ENCODE peak calls at places on chromosomes 13 and 19, in eight cellular contexts. I is left ventricle myocardium inferior, E is thoracic aorta, T is psoas muscle, K is PC-3, P is AG04450, N is uterus, F is breast epithelium. A is an unnamed sample. For H3K27me3, the result is how much of the 10 kb centered on the place peaks cover.

GRCh38 chr13:46668302-46668720 is 115.3 kb downstream of the LRCH1 start:
- DNase-seq in E (no peak), F (no peak), K (peak), I (peak), P (peak), N (peak), T (peak), A (no peak)

GRCh38 chr13:51659276-51660127 is 75.2 kb downstream of the WDFY2 start:
- DNase-seq in K (no peak), I (no peak), E (no peak), P (no peak), T (no peak), F (no peak), N (no peak), A (no peak)

GRCh38 chr19:3736106-3736724 is 25.3 kb downstream of the APBA3 start:
- DNase-seq in F (no peak), E (no peak), N (no peak), P (no peak), T (no peak), K (no peak), I (no peak), A (no peak)

GRCh38 chr19:32437096-32437495 is 31.5 kb downstream of the DPY19L3 start:
- DNase-seq in F (no peak), P (no peak), I (no peak), N (no peak), E (no peak), T (no peak), K (no peak), A (no peak)

GRCh38 chr13:35468195-35468594 is 8.3 kb downstream of the MAB21L1 start:
- DNase-seq in N (no peak), F (no peak), I (no peak), T (no peak), P (no peak), K (no peak), E (no peak), A (no peak)

GRCh38 chr13:94157705-94158218 is 321.7 kb downstream of the DCT start:
- DNase-seq in I (no peak), N (no peak), P (no peak), E (no peak), K (no peak), T (no peak), F (no peak), A (no peak)

GRCh38 chr13:104024416-104025170 is 958.4 kb upstream of the SLC10A2 start:
- DNase-seq in N (no peak), P (no peak), F (no peak), K (no peak), I (no peak), T (no peak), E (no peak), A (no peak)

GRCh38 chr13:100514788-100515409 is 73.7 kb downstream of the GGACT start:
- DNase-seq in T (peak), P (peak), K (peak), F (peak), N (peak), I (peak), E (no peak), A (peak)

GRCh38 chr13:91045351-91046034 is 302.0 kb upstream of the MIR17HG start:
- DNase-seq in E (no peak), I (no peak), F (no peak), K (peak), P (no peak), T (no peak), N (no peak), A (no peak)

GRCh38 chr13:23378009-23378632 is 55.4 kb downstream of the SACS start:
- DNase-seq in N (peak), P (peak), E (peak), F (no peak), T (no peak), K (peak), I (no peak), A (peak)

GRCh38 chr19:13060233-13060963 is 42.3 kb downstream of the LYL1 start:
- DNase-seq in E (no peak), K (no peak), P (no peak), T (no peak), I (peak), F (no peak), N (no peak), A (no peak)

GRCh38 chr13:68380041-68380973 is 1150.2 kb upstream of the PCDH9 start:
- DNase-seq in K (no peak), F (no peak), E (no peak), I (no peak), T (no peak), N (no peak), P (no peak), A (no peak)
- TF ChIP-seq CTCF in K (no peak), F (no peak), E (no peak), I (no peak), T (no peak), N (no peak), P (no peak), A (no peak)

DNA sequence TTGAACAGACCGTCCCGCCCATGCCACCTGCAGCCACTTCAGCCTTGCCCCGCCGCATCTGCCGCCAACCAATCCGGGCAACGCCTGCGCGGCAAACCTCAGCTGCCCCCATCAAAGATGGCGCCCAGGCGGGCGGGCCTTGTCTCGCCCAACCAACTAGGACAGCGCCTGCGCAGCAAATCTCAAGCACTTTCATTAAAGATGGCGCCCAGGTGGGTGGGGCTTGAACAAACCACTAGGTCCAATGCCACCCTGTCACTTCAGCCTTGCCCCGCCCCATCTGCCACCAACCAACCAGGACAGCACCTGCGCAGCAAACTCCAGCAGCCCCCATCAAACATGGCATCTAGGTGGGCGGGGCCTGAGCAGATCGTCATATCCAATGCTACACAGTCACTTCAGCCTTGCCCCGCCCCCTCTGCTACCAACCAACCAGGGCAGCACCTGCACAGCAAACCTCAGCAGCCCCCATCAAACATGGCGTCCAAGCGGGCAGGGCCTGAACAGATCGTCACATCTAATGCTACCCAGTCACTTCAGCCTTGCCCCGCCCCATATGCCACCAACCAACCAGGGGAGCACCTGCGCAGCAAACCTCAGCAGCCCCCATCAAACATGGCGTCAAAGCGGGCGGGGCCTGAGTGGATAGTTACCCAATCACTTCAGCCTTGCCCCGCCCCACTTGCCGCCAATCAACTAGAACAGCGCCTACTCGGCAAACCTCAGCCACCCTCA is 1.4 kb downstream of the PEG3 start:
- DNase-seq in I (peak), P (no peak), N (peak), F (peak), T (peak), K (peak), E (peak), A (no peak)
- H3K27me3 ChIP-seq in I (under half), P (under half), N (under half), F (under half), T (under half), K (under half), E (under half), A (under half)

GRCh38 chr19:48085077-48085476 is 25.5 kb downstream of the PLA2G4C start:
- DNase-seq in T (no peak), K (no peak), N (no peak), F (no peak), P (no peak), E (no peak), I (no peak), A (no peak)

GRCh38 chr19:48090281-48090802 is 20.3 kb downstream of the PLA2G4C start:
- DNase-seq in E (no peak), K (no peak), I (no peak), N (no peak), T (no peak), F (no peak), P (no peak), A (no peak)

GRCh38 chr19:48085904-48086864 is 24.4 kb downstream of the PLA2G4C start:
- DNase-seq in P (no peak), F (no peak), I (no peak), K (no peak), E (no peak), T (no peak), N (no peak), A (no peak)
- TF ChIP-seq CTCF in P (no peak), F (no peak), I (no peak), K (peak), E (no peak), T (no peak), N (no peak), A (no peak)

DNA sequence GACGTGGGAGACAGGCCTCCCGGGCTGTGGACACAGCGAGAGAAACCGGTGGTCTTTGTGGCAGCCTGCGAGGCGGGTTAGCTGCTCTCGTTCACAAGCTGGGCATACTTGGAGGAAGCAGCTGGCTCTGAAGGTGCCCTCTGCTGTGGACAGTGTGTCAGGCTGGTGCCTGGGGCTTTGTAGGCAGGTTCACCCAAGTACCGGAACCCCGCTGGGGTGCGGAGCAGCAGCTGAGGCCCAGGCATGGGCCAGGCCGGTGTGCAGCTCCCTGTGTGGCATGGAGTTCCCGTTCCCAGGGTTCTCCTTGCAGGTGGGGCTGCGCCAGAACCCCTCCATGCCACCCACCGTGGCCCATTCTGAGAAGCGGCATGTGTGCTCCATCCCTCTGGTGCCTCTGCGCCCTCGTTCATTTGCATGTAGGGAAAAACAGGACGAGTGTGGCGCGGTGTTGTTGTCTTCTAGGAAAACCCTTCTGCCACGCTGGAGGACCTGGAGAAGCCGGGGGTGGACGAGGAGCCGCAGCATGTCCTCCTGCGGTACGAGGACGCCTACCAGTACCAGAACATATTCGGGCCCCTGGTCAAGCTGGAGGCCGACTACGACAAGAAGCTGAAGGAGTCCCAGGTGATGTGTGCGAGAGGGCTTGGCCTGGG is 20.0 kb downstream of the UPF1 start:
- DNase-seq in E (no peak), N (no peak), F (no peak), K (no peak), P (no peak), I (no peak), T (no peak), A (no peak)
- H3K27me3 ChIP-seq in E (under half), N (under half), F (under half), K (under half), P (under half), I (under half), T (under half), A (under half)